ENCODE peak calls at places on chromosomes 2 and 18, in nine cellular contexts. V is transverse colon, M is esophagus muscularis mucosa, Z is sigmoid colon, E is tibial nerve, W is A549, I is ovary, H is upper lobe of left lung, N is K562. Y is an unnamed sample.

GRCh38 chr2:234495076-234495800 is 1.6 kb downstream of the ARL4C start:
- DNase-seq in V (no peak), M (no peak), Z (peak; percentile 62), E (no peak), W (no peak), I (no peak), H (no peak), N (no peak), Y (no peak)

GRCh38 chr18:11752116-11752911 is 63.2 kb downstream of the GNAL start:
- DNase-seq in V (no peak), M (no peak), Z (no peak), E (no peak), W (peak; percentile 60), I (no peak), H (no peak), N (peak; percentile 23), Y (no peak)

GRCh38 chr18:69956037-69956436 is 8.4 kb upstream of the CD226 start:
- DNase-seq in V (no peak), M (peak; percentile 89), Z (no peak), E (no peak), W (no peak), I (no peak), H (no peak), N (no peak), Y (no peak)

GRCh38 chr18:48803518-48803917 is 147.2 kb downstream of the SMAD7 start:
- DNase-seq in V (peak; percentile 6), M (no peak), Z (peak; percentile 13), E (no peak), W (no peak), I (no peak), H (peak; percentile 15), N (peak; percentile 39), Y (peak; percentile 11)

GRCh38 chr2:127080226-127080940 is 26.6 kb downstream of the BIN1 start:
- DNase-seq in V (peak; percentile 67), M (no peak), Z (no peak), E (no peak), W (no peak), I (no peak), H (peak; percentile 32), N (peak; percentile 65), Y (peak; percentile 48)

GRCh38 chr2:226707500-226707899 is 92.1 kb downstream of the IRS1 start:
- DNase-seq in V (no peak), M (peak; percentile 68), Z (no peak), E (no peak), W (no peak), I (no peak), H (no peak), N (no peak), Y (no peak)

GRCh38 chr2:160730296-160730995 is 236.8 kb upstream of the RBMS1 start:
- DNase-seq in V (no peak), M (no peak), Z (no peak), E (no peak), W (no peak), I (no peak), H (no peak), N (no peak), Y (no peak)

GRCh38 chr18:38077219-38077618 is 511.6 kb upstream of the CELF4 start:
- DNase-seq in V (no peak), M (no peak), Z (no peak), E (no peak), W (no peak), I (no peak), H (no peak), N (no peak), Y (no peak)

GRCh38 chr2:10750610-10751009 is 29.2 kb downstream of the ATP6V1C2 start:
- DNase-seq in V (no peak), M (no peak), Z (no peak), E (no peak), W (no peak), I (no peak), H (no peak), N (no peak), Y (no peak)

GRCh38 chr2:170823800-170824153 is 7.1 kb downstream of the GAD1 start:
- DNase-seq in V (no peak), M (no peak), Z (no peak), E (no peak), W (no peak), I (no peak), H (no peak), N (no peak), Y (no peak)

GRCh38 chr2:207784898-207785297 is 15.2 kb upstream of the FZD5 start:
- DNase-seq in V (no peak), M (no peak), Z (no peak), E (no peak), W (no peak), I (no peak), H (no peak), N (no peak), Y (no peak)

GRCh38 chr2:172234716-172235661 is 132.3 kb upstream of the DLX2 start:
- DNase-seq in V (peak; percentile 74), M (no peak), Z (no peak), E (no peak), W (peak; percentile 35), I (no peak), H (no peak), N (peak; percentile 20), Y (peak; percentile 60)

GRCh38 chr2:46780801-46781445 is 134.7 kb downstream of the MCFD2 start:
- DNase-seq in V (peak; percentile 33), M (no peak), Z (peak; percentile 91), E (no peak), W (no peak), I (no peak), H (no peak), N (peak; percentile 48), Y (no peak)

GRCh38 chr2:12665334-12665733 is 51.4 kb upstream of the TRIB2 start:
- DNase-seq in V (no peak), M (no peak), Z (no peak), E (no peak), W (no peak), I (no peak), H (peak; percentile 26), N (no peak), Y (no peak)

GRCh38 chr2:227450921-227451654 is 20.9 kb upstream of the AGFG1 start:
- DNase-seq in V (no peak), M (peak; percentile 62), Z (no peak), E (peak; percentile 12), W (peak; percentile 47), I (no peak), H (no peak), N (peak; percentile 83), Y (no peak)

GRCh38 chr18:22682720-22683119 is 250.4 kb upstream of the RBBP8 start:
- DNase-seq in V (no peak), M (no peak), Z (no peak), E (no peak), W (no peak), I (no peak), H (no peak), N (no peak), Y (no peak)
- H3K27ac ChIP-seq in V (peak overlapping the region; percentile 74), M (peak overlapping the region; percentile 28), Z (no peak overlapping the region), E (peak overlapping the region; percentile 45), W (peak overlapping the region; percentile 94), I (no peak overlapping the region), H (no peak overlapping the region), N (no peak overlapping the region), Y (peak overlapping the region; percentile 81)

GRCh38 chr2:164456599-164456998 is 164.7 kb downstream of the GRB14 start:
- DNase-seq in V (no peak), M (no peak), Z (no peak), E (no peak), W (no peak), I (no peak), H (no peak), N (no peak), Y (no peak)
- TF ChIP-seq EP300 in V (no peak), M (no peak), Z (no peak), E (no peak), W (no peak), I (no peak), H (no peak), N (no peak), Y (no peak)

DNA sequence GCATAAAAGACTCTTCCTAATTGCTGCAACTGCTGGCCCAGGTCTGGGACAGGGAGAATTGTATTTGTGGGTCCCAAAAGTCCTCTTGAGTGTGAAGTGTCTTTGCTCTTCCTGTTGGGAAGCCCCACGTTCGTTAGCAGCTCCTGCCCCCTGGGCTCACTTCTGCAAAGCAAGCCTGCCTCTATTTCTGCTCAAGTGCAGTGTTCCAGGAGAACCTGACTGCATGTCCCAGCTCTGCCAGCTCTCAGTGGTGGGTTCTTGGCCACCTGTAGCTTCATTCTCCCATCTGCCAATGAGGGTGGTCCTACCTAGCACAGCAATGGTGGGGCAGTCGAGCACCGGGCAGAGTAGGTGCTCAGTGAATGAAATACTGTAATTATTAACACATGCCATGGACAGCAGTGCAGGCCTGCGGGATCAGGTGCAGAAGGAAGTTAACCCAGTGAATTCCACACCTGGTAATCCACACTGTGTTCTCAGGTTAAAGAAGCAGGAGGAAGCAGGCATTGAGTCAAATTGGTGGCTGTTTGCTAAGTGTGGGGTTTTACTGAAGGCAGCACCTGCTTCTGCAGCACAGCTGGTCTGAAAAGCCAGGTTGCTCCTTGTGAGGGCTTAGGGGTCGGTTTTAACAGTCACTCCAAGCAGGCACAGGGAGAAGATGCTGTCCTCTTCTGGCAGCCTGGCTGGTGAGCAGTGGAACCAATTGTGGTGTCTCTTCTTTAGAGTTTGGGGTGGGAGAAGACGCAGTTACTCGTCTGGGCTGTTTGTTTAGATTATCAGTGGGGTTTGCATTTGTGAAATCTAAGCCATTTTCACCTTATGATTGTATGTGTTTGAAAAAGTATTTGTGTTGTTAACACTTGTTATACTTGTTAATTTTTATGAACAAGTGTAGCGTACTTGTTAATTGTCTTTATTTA is 54.3 kb downstream of the DGKD start:
- DNase-seq in V (no peak), M (no peak), Z (no peak), E (no peak), W (no peak), I (no peak), H (no peak), N (no peak), Y (peak; percentile 63)
- H3K4me3 ChIP-seq in V (peak overlapping the region; percentile 0), M (no peak overlapping the region), Z (no peak overlapping the region), E (no peak overlapping the region), W (no peak overlapping the region), I (no peak overlapping the region), H (no peak overlapping the region), N (no peak overlapping the region), Y (peak overlapping the region; percentile 2)

GRCh38 chr2:167733750-167734149 is 513.6 kb downstream of the STK39 start:
- DNase-seq in V (peak; percentile 48), M (no peak), Z (no peak), E (no peak), W (no peak), I (peak; percentile 18), H (no peak), N (no peak), Y (no peak)

GRCh38 chr2:167726788-167727187 is 520.6 kb downstream of the STK39 start:
- DNase-seq in V (no peak), M (no peak), Z (no peak), E (no peak), W (no peak), I (no peak), H (no peak), N (no peak), Y (no peak)

GRCh38 chr2:167732251-167732788 is 515.1 kb downstream of the STK39 start:
- DNase-seq in V (no peak), M (no peak), Z (no peak), E (no peak), W (no peak), I (no peak), H (no peak), N (no peak), Y (no peak)

DNA sequence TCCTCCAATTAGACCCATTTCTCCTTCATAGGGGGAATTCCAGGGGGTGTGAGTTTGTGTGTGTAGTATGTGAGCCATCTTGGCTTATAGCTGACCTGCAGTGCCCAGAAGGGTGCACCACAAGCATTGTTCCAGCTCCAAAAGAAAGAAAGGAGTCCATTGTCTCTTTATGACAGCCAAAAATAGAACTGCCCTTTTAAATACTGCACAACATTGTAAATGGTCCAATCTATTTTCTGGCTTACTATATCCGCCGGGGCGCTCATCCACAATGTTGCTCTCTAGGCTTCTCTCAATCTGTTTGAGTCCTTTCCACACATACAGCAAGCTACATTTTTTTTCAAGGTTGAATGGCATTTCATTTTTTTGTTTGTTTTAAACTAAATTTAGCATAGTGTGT is 517.5 kb downstream of the STK39 start:
- DNase-seq in V (no peak), M (no peak), Z (no peak), E (no peak), W (no peak), I (no peak), H (no peak), N (no peak), Y (no peak)
- H3K27ac ChIP-seq in V (no peak overlapping the region), M (no peak overlapping the region), Z (no peak overlapping the region), E (no peak overlapping the region), W (no peak overlapping the region), I (no peak overlapping the region), H (no peak overlapping the region), N (no peak overlapping the region), Y (no peak overlapping the region)

Y was measured in stomach.